ENCODE peak calls at places on chromosome 3, in seven cellular contexts. L is GM12878, W is SK-N-SH, H is HepG2, T is HCT116, D is H1, Z is K562. V is an unnamed sample.

GRCh38 chr3:178419078-178419477 is 117.2 kb upstream of the KCNMB2 start:
- DNase-seq in W (no peak), T (no peak), H (no peak), Z (no peak), L (no peak), D (no peak), V (no peak)

GRCh38 chr3:73404450-73404849 is 220.3 kb downstream of the PDZRN3 start:
- DNase-seq in W (no peak), Z (no peak), D (no peak), T (no peak), L (no peak), H (no peak), V (no peak)

GRCh38 chr3:155745795-155746550 is 1.1 kb upstream of the PLCH1 start:
- DNase-seq in H (peak; percentile 37), L (no peak), W (peak; percentile 58), Z (no peak), T (peak; percentile 45), D (peak; percentile 49), V (peak; percentile 63)

GRCh38 chr3:188358787-188359493 is 205.0 kb downstream of the LPP start:
- DNase-seq in L (no peak), W (no peak), Z (no peak), H (no peak), T (no peak), D (no peak), V (no peak)

GRCh38 chr3:160860346-160860745 is 104.3 kb downstream of the PPM1L start:
- DNase-seq in Z (no peak), T (no peak), W (no peak), D (no peak), H (no peak), L (no peak), V (no peak)

GRCh38 chr3:140096037-140096436 is 161.1 kb downstream of the CLSTN2 start:
- DNase-seq in H (no peak), D (no peak), T (no peak), W (no peak), L (no peak), Z (no peak), V (peak; percentile 20)

GRCh38 chr3:195863121-195864061 is 45.0 kb downstream of the TNK2 start:
- DNase-seq in W (peak; percentile 94), T (peak; percentile 42), H (peak; percentile 60), L (no peak), Z (peak; percentile 91), D (peak; percentile 63), V (peak; percentile 96)

GRCh38 chr3:11236588-11237461 is 35.4 kb upstream of the ATG7 start:
- DNase-seq in Z (peak; percentile 79), L (no peak), D (peak; percentile 39), W (peak; percentile 70), H (peak; percentile 39), T (peak; percentile 64), V (no peak)

GRCh38 chr3:127840671-127841070 is 18.4 kb upstream of the MGLL start:
- DNase-seq in Z (no peak), D (no peak), H (no peak), W (no peak), T (no peak), L (no peak), V (no peak)
- TF ChIP-seq JUND in Z (no peak), D (no peak), H (no peak), W (no peak), T (no peak), L (no peak), V (no peak)

GRCh38 chr3:187293977-187294376 is 2.4 kb upstream of the MASP1 start:
- DNase-seq in L (no peak), H (no peak), T (no peak), W (no peak), Z (no peak), D (no peak), V (no peak)
- TF ChIP-seq JUND in L (no peak), H (no peak), T (no peak), W (no peak), Z (no peak), D (no peak), V (no peak)

GRCh38 chr3:104825116-104825515 is 541.6 kb upstream of the ALCAM start:
- DNase-seq in H (no peak), T (no peak), W (peak; percentile 27), Z (no peak), L (no peak), D (peak; percentile 46), V (no peak)
- TF ChIP-seq JUND in H (no peak), T (no peak), W (no peak), Z (no peak), L (no peak), D (no peak), V (no peak)

GRCh38 chr3:129271674-129272073 is 7.0 kb upstream of the HMCES start:
- DNase-seq in H (no peak), D (no peak), W (no peak), L (no peak), Z (no peak), T (no peak), V (no peak)

GRCh38 chr3:129263161-129263910 is 13.9 kb downstream of the COPG1 start:
- DNase-seq in T (no peak), D (no peak), Z (no peak), H (no peak), L (no peak), W (no peak), V (no peak)

GRCh38 chr3:129268396-129268795 is 10.3 kb upstream of the HMCES start:
- DNase-seq in T (no peak), Z (no peak), L (no peak), H (no peak), W (no peak), D (no peak), V (no peak)
- TF ChIP-seq JUND in T (no peak), Z (no peak), L (no peak), H (no peak), W (no peak), D (no peak), V (no peak)